ENCODE peak calls at places on chromosome 20, in nine cellular contexts. B, V, X, L, F, D, G, R and K are unnamed samples.

GRCh38 chr20:22339091-22339881 is 245.1 kb downstream of the FOXA2 start:
- DNase-seq in L (peak), V (peak), D (no peak), G (peak), R (no peak), F (peak), B (no peak), X (no peak), K (peak)

GRCh38 chr20:54364365-54364764 is 111.0 kb upstream of the DOK5 start:
- DNase-seq in G (no peak), F (no peak), X (no peak), D (no peak), L (no peak), B (no peak), R (no peak), V (no peak), K (no peak)

GRCh38 chr20:33392016-33392415 is 9.3 kb downstream of the CDK5RAP1 start:
- DNase-seq in G (peak), D (no peak), X (no peak), V (no peak), B (no peak), L (no peak), F (no peak), R (no peak), K (no peak)

GRCh38 chr20:51121272-51121671 is 98.4 kb upstream of the KCNG1 start:
- DNase-seq in F (no peak), R (no peak), B (peak), X (no peak), G (no peak), D (no peak), L (no peak), V (no peak), K (no peak)

GRCh38 chr20:18176318-18176785 is 38.7 kb downstream of the KAT14 start:
- DNase-seq in R (no peak), V (no peak), F (no peak), D (no peak), X (no peak), L (no peak), G (peak), B (no peak), K (no peak)

GRCh38 chr20:56443654-56444540 is 24.5 kb upstream of the RTF2 start:
- DNase-seq in L (no peak), V (no peak), F (no peak), G (peak), B (no peak), X (no peak), R (no peak), D (no peak), K (no peak)

GRCh38 chr20:41462372-41463161 is 95.9 kb upstream of the EMILIN3 start:
- DNase-seq in L (peak), X (no peak), R (no peak), V (no peak), B (no peak), G (no peak), F (no peak), D (no peak), K (no peak)

GRCh38 chr20:33893314-33893713 is 82.2 kb downstream of the CHMP4B start:
- DNase-seq in D (no peak), L (no peak), V (no peak), G (no peak), B (no peak), X (no peak), R (no peak), F (peak), K (no peak)

GRCh38 chr20:10718671-10719070 is 44.9 kb upstream of the JAG1 start:
- DNase-seq in F (no peak), L (no peak), D (no peak), V (no peak), R (no peak), B (no peak), G (no peak), X (no peak), K (no peak)

GRCh38 chr20:2799688-2800589 is 488 bp downstream of the CPXM1 start:
- DNase-seq in B (no peak), V (no peak), D (no peak), X (no peak), G (peak), L (no peak), F (no peak), R (no peak), K (no peak)